ENCODE peak calls at places on chromosomes 4 and X, in eight cellular contexts. O is activated T-cell treated with anti-CD3 and anti-CD28 coated beads, Interleukin-2, amount 50 U/mL, for 72 hours; X is HFF-Myc; T is GM19239; C is AG08395; E is GM12865; Y is Caki2; B is GM04504. G is an unnamed sample.

GRCh38 chr4:8353912-8354453 is 84.4 kb downstream of the HTRA3 start:
- DNase-seq in O (no peak), X (no peak), T (no peak), C (peak; percentile 59), E (no peak), Y (no peak), B (no peak), G (no peak)

GRCh38 chr4:185296665-185297460 is 87.5 kb downstream of the SNX25 start:
- DNase-seq in O (no peak), X (no peak), T (no peak), C (no peak), E (no peak), Y (no peak), B (no peak), G (no peak)

GRCh38 chr4:76489799-76490176 is 54.8 kb downstream of the SHROOM3 start:
- DNase-seq in O (no peak), X (no peak), T (no peak), C (no peak), E (no peak), Y (no peak), B (no peak), G (no peak)

GRCh38 chrX:147228153-147228552 is 413.6 kb upstream of the CXorf51A start:
- DNase-seq in O (no peak), X (no peak), T (no peak), C (no peak), E (no peak), Y (no peak), B (no peak), G (no peak)

GRCh38 chrX:3518870-3519269 is 172.4 kb upstream of the MXRA5 start:
- DNase-seq in O (no peak), X (no peak), T (no peak), C (peak; percentile 78), E (no peak), Y (peak; percentile 89), B (peak; percentile 97), G (peak; percentile 72)

GRCh38 chr4:149897784-149898183 is 82.1 kb upstream of the IQCM start:
- DNase-seq in O (no peak), X (no peak), T (no peak), C (no peak), E (peak; percentile 5), Y (peak; percentile 18), B (no peak), G (peak; percentile 21)

GRCh38 chr4:56410247-56410646 is 23.0 kb upstream of the AASDH start:
- DNase-seq in O (no peak), X (peak; percentile 98), T (no peak), C (peak; percentile 94), E (no peak), Y (peak; percentile 80), B (peak; percentile 96), G (peak; percentile 94)

GRCh38 chr4:127048371-127049085 is 584.2 kb upstream of the INTU start:
- DNase-seq in O (no peak), X (no peak), T (no peak), C (no peak), E (no peak), Y (no peak), B (no peak), G (no peak)

GRCh38 chr4:43362875-43363636 is 470.5 kb downstream of the GRXCR1 start:
- DNase-seq in O (no peak), X (no peak), T (no peak), C (no peak), E (no peak), Y (no peak), B (no peak), G (no peak)

GRCh38 chr4:186241616-186242015 is 14.3 kb downstream of the KLKB1 start:
- DNase-seq in O (no peak), X (no peak), T (no peak), C (no peak), E (no peak), Y (no peak), B (no peak), G (no peak)

GRCh38 chr4:184310171-184310567 is 92.5 kb upstream of the ENPP6 start:
- DNase-seq in O (peak; percentile 44), X (no peak), T (no peak), C (no peak), E (peak; percentile 85), Y (no peak), B (no peak), G (peak; percentile 15)

GRCh38 chrX:25156323-25156722 is 140.6 kb upstream of the ARX start:
- DNase-seq in O (no peak), X (no peak), T (no peak), C (no peak), E (no peak), Y (peak; percentile 18), B (peak; percentile 17), G (peak; percentile 16)

GRCh38 chrX:81577028-81577427 is 375.1 kb downstream of the SH3BGRL start:
- DNase-seq in O (no peak), X (no peak), T (no peak), C (no peak), E (no peak), Y (no peak), B (no peak), G (no peak)

GRCh38 chr4:24805036-24805435 is 9.7 kb downstream of the SOD3 start:
- DNase-seq in O (no peak), X (no peak), T (no peak), C (no peak), E (no peak), Y (no peak), B (no peak), G (no peak)

GRCh38 chrX:29470029-29470428 is 745.3 kb upstream of the MAGEB2 start:
- DNase-seq in O (no peak), X (no peak), T (no peak), C (no peak), E (no peak), Y (no peak), B (no peak), G (no peak)

GRCh38 chrX:154840856-154841255 is 6.4 kb upstream of the SMIM9 start:
- DNase-seq in O (no peak), X (peak; percentile 15), T (peak; percentile 18), C (peak; percentile 52), E (peak; percentile 55), Y (peak; percentile 28), B (peak; percentile 8), G (peak; percentile 43)

GRCh38 chr4:112031712-112032328 is 113.4 kb upstream of the FAM241A start:
- DNase-seq in O (peak; percentile 10), X (peak; percentile 42), T (peak; percentile 20), C (peak; percentile 72), E (peak; percentile 59), Y (peak; percentile 18), B (peak; percentile 38), G (peak; percentile 56)

GRCh38 chr4:100289980-100290379 is 99.7 kb upstream of the DDIT4L start:
- DNase-seq in O (no peak), X (no peak), T (no peak), C (peak; percentile 9), E (no peak), Y (no peak), B (no peak), G (no peak)

GRCh38 chr4:172850838-172851237 is 317.8 kb upstream of the GALNT7 start:
- DNase-seq in O (no peak), X (peak; percentile 82), T (no peak), C (peak; percentile 74), E (no peak), Y (peak; percentile 68), B (peak; percentile 59), G (peak; percentile 52)

GRCh38 chr4:12041828-12042227 is 613.1 kb upstream of the HS3ST1 start:
- DNase-seq in O (no peak), X (no peak), T (no peak), C (no peak), E (no peak), Y (no peak), B (no peak), G (peak; percentile 10)

GRCh38 chr4:20625460-20625859 is 74.8 kb upstream of the PACRGL start:
- DNase-seq in O (no peak), X (no peak), T (no peak), C (no peak), E (no peak), Y (no peak), B (no peak), G (no peak)

GRCh38 chrX:145886469-145886868 is 68.8 kb downstream of the SLITRK2 start:
- DNase-seq in O (no peak), X (no peak), T (no peak), C (no peak), E (no peak), Y (no peak), B (no peak), G (no peak)

GRCh38 chr4:139331185-139331584 is 28.9 kb upstream of the NDUFC1 start:
- DNase-seq in O (no peak), X (no peak), T (no peak), C (peak; percentile 20), E (no peak), Y (peak; percentile 8), B (peak; percentile 11), G (no peak)

GRCh38 chr4:182143822-182144620 is 99.2 kb upstream of the TENM3 start:
- DNase-seq in O (no peak), X (peak; percentile 19), T (no peak), C (peak; percentile 61), E (peak; percentile 23), Y (peak; percentile 90), B (peak; percentile 60), G (peak; percentile 77)

GRCh38 chr4:54227261-54228063 is 1.6 kb upstream of the PDGFRA start:
- DNase-seq in O (no peak), X (peak; percentile 81), T (no peak), C (no peak), E (no peak), Y (peak; percentile 82), B (no peak), G (peak; percentile 33)

GRCh38 chr4:155632314-155632713 is 34.3 kb upstream of the GUCY1A1 start:
- DNase-seq in O (no peak), X (no peak), T (no peak), C (no peak), E (no peak), Y (no peak), B (no peak), G (no peak)

GRCh38 chr4:47746122-47746521 is 91.7 kb downstream of the CORIN start:
- DNase-seq in O (no peak), X (no peak), T (no peak), C (no peak), E (no peak), Y (no peak), B (no peak), G (no peak)

GRCh38 chr4:74598611-74599325 is 153.8 kb downstream of the AREG start:
- DNase-seq in O (no peak), X (no peak), T (no peak), C (no peak), E (no peak), Y (no peak), B (no peak), G (no peak)